ENCODE peak calls at places on chromosomes 11 and 22, in six cellular contexts. M is H1, U is NT2/D1, S is K562, F is HCT116, C is GM12878. O is an unnamed sample.

GRCh38 chr22:32389685-32390084 is 22.4 kb downstream of the RTCB start:
- DNase-seq in S (no peak), U (no peak), M (no peak), C (no peak), F (no peak), O (no peak)

GRCh38 chr11:96340555-96340885 is 2.5 kb downstream of the MAML2 start:
- DNase-seq in U (no peak), S (no peak), F (no peak), C (no peak), M (no peak), O (no peak)

GRCh38 chr11:64934765-64935633 is 694 bp downstream of the GPHA2 start:
- DNase-seq in U (no peak), M (no peak), C (no peak), F (no peak), S (no peak), O (peak; percentile 67)

GRCh38 chr11:123494195-123495050 is 64.4 kb downstream of the GRAMD1B start:
- DNase-seq in S (no peak), F (no peak), M (no peak), C (no peak), U (no peak), O (no peak)

GRCh38 chr11:113274708-113275582 is 39.4 kb upstream of the TTC12 start:
- DNase-seq in U (peak; percentile 30), S (no peak), F (no peak), C (no peak), M (peak; percentile 21), O (no peak)

GRCh38 chr11:110253525-110253924 is 42.9 kb downstream of the RDX start:
- DNase-seq in C (no peak), M (no peak), F (no peak), S (no peak), U (no peak), O (no peak)

GRCh38 chr11:363948-364761 is 5.1 kb upstream of the B4GALNT4 start:
- DNase-seq in C (no peak), U (no peak), M (peak; percentile 51), F (peak; percentile 55), S (no peak), O (peak; percentile 62)

GRCh38 chr11:587978-588380 is 11.7 kb downstream of the PHRF1 start:
- DNase-seq in F (no peak), C (no peak), M (no peak), U (no peak), S (peak; percentile 70), O (peak; percentile 96)

GRCh38 chr11:7918141-7918540 is 12.9 kb downstream of the OR10A6 start:
- DNase-seq in S (no peak), C (no peak), F (no peak), M (no peak), U (no peak), O (no peak)

GRCh38 chr11:3686751-3687150 is 15.6 kb upstream of the CHRNA10 start:
- DNase-seq in M (no peak), F (no peak), S (no peak), U (no peak), C (no peak), O (no peak)

GRCh38 chr11:74123008-74123448 is 47.8 kb downstream of the C2CD3 start:
- DNase-seq in F (no peak), U (no peak), S (no peak), C (no peak), M (no peak), O (no peak)

GRCh38 chr11:45994421-45995341 is 72.2 kb downstream of the LARGE2 start:
- DNase-seq in S (peak; percentile 78), M (no peak), U (peak; percentile 76), C (no peak), F (no peak), O (no peak)

GRCh38 chr11:83835423-83835822 is 549.3 kb upstream of the CCDC90B start:
- DNase-seq in S (no peak), C (peak; percentile 24), F (no peak), U (no peak), M (no peak), O (no peak)

GRCh38 chr11:114175706-114176105 is 116.2 kb downstream of the ZBTB16 start:
- DNase-seq in U (no peak), F (no peak), S (no peak), C (no peak), M (no peak), O (no peak)

GRCh38 chr11:848988-849824 is 6.6 kb downstream of the TSPAN4 start:
- DNase-seq in C (no peak), F (no peak), U (no peak), S (no peak), M (no peak), O (no peak)

GRCh38 chr22:49302150-49302460 is 525.6 kb downstream of the BRD1 start:
- DNase-seq in M (no peak), F (no peak), U (no peak), S (no peak), C (no peak), O (no peak)

GRCh38 chr11:85779956-85780640 is 30.8 kb downstream of the SYTL2 start:
- DNase-seq in U (no peak), S (no peak), F (no peak), M (no peak), C (no peak), O (no peak)

GRCh38 chr11:1100417-1101245 is 26.0 kb downstream of the MUC2 start:
- DNase-seq in F (no peak), S (no peak), C (no peak), U (no peak), M (no peak), O (no peak)

GRCh38 chr11:118084656-118085055 is 2.1 kb downstream of the SMIM35 start:
- DNase-seq in U (no peak), C (no peak), F (no peak), S (no peak), M (no peak), O (no peak)

GRCh38 chr11:35418847-35419712 is at the start of gene SLC1A2:
- DNase-seq in C (no peak), F (no peak), S (no peak), M (no peak), U (no peak), O (no peak)

GRCh38 chr11:117663389-117663788 is 133.6 kb downstream of the DSCAML1 start:
- DNase-seq in S (no peak), M (no peak), F (no peak), C (no peak), U (no peak), O (no peak)

GRCh38 chr22:39472570-39473556 is 16.1 kb downstream of the MGAT3 start:
- DNase-seq in F (no peak), M (no peak), C (no peak), S (peak; percentile 60), U (no peak), O (no peak)

GRCh38 chr11:69488543-69488940 is 7.1 kb downstream of the LINC01488 start:
- DNase-seq in S (no peak), M (no peak), F (no peak), C (no peak), U (no peak), O (no peak)

GRCh38 chr22:48517039-48518030 is 1310.3 kb downstream of the BRD1 start:
- DNase-seq in M (no peak), F (no peak), U (no peak), C (no peak), S (no peak), O (peak; percentile 5)

GRCh38 chr11:26994579-26995210 is 783 bp downstream of the FIBIN start:
- DNase-seq in U (no peak), F (no peak), C (no peak), M (no peak), S (no peak), O (no peak)

GRCh38 chr11:68206211-68206610 is 6.9 kb downstream of the KMT5B start:
- DNase-seq in C (no peak), F (peak; percentile 53), M (no peak), S (peak; percentile 34), U (peak; percentile 39), O (peak; percentile 74)

GRCh38 chr11:24575392-24575791 is 78.5 kb downstream of the LUZP2 start:
- DNase-seq in U (no peak), F (no peak), S (no peak), M (no peak), C (no peak), O (no peak)

GRCh38 chr11:2534957-2535672 is 90.3 kb downstream of the KCNQ1 start:
- DNase-seq in M (no peak), F (no peak), S (no peak), U (no peak), C (no peak), O (no peak)
- TF ChIP-seq ZNF274 in M (no peak), F (no peak), S (no peak), U (no peak), C (no peak), O (no peak)

GRCh38 chr11:70574725-70575347 is 176.5 kb downstream of the CTTN start:
- DNase-seq in F (no peak), M (no peak), U (no peak), S (no peak), C (no peak), O (peak; percentile 33)
- TF ChIP-seq ZNF274 in F (no peak), M (no peak), U (no peak), S (no peak), C (no peak), O (no peak)

DNA sequence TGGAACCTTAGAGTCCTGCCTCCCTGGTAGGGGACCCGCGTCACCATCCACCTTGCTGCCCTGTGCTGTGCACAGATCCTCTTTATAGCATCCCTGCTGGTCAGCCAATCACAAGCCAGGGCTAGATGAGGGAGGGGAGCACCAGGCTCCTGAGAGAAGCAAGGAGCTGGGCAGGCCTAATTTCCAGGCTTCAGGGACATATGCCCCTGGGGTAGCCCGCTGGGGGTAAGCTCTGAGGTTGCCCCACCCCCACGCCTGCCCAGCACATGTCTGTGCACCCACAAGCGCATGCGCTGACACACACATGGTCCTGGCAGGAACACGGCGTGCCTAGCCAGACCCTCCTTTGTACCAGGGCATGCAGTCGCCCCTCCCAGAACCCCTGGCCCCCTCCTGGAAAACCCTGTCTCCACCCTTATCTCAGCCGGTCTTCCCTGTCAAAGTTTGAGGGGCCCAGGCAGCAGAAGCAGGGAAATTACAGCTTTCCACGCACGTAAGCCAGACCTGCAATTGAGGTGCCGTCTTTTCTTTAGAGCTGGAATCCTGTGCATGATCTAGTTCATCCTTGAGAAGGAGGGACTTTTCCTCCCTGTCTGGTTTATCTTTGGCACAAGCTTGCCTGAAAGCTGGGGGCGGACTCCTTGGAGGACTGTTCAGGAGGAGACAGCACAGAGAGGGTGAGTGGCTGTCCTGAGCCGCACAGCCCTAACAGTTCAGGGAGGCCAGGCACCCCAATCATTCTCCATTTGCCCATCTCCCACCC is 2.1 kb downstream of the SSTR3 start:
- DNase-seq in M (no peak), U (no peak), F (no peak), S (no peak), C (no peak), O (no peak)
- TF ChIP-seq ZNF274 in M (no peak), U (no peak), F (no peak), S (no peak), C (no peak), O (no peak)

GRCh38 chr22:17380711-17381087 is 11.4 kb downstream of the CECR2 start:
- DNase-seq in C (no peak), M (no peak), S (no peak), F (no peak), U (no peak), O (no peak)

GRCh38 chr22:17379939-17380710 is 10.9 kb downstream of the CECR2 start:
- DNase-seq in C (no peak), M (no peak), U (no peak), S (no peak), F (no peak), O (no peak)

GRCh38 chr22:17375914-17376614 is 6.8 kb downstream of the CECR2 start:
- DNase-seq in C (no peak), U (no peak), S (no peak), F (no peak), M (no peak), O (no peak)

GRCh38 chr22:17373839-17374238 is 4.6 kb downstream of the CECR2 start:
- DNase-seq in M (no peak), U (no peak), F (no peak), C (no peak), S (no peak), O (no peak)

GRCh38 chr22:17376950-17377349 is 7.7 kb downstream of the CECR2 start:
- DNase-seq in U (no peak), M (no peak), S (no peak), C (no peak), F (no peak), O (no peak)
- TF ChIP-seq ZNF274 in U (no peak), M (no peak), S (no peak), C (no peak), F (no peak), O (no peak)

O was measured in HepG2.